ENCODE peak calls at places on chromosomes 13 and 19, in four cellular contexts. L is hepatocyte, P is uterus, V is colonic mucosa. N is an unnamed sample.

GRCh38 chr13:51541809-51542258 is 42.4 kb upstream of the WDFY2 start:
- DNase-seq in L (no peak), P (peak), V (peak), N (no peak)

GRCh38 chr13:30832845-30833332 is 73.2 kb upstream of the MEDAG start:
- DNase-seq in P (peak), V (peak), L (peak), N (no peak)

GRCh38 chr13:101308247-101309013 is 107.9 kb downstream of the NALCN start:
- DNase-seq in P (no peak), V (no peak), L (no peak), N (no peak)

GRCh38 chr19:21483589-21484170 is 21.7 kb upstream of the ZNF429 start:
- DNase-seq in L (no peak), V (peak), P (peak), N (peak)

GRCh38 chr13:86960876-86961275 is 710.3 kb upstream of the SLITRK5 start:
- DNase-seq in P (no peak), V (no peak), L (no peak), N (no peak)

GRCh38 chr13:24035411-24035810 is 125.1 kb upstream of the SPATA13 start:
- DNase-seq in L (no peak), V (no peak), P (no peak), N (no peak)

GRCh38 chr19:16571283-16571682 is 932 bp downstream of the SLC35E1 start:
- DNase-seq in L (no peak), V (no peak), P (no peak), N (no peak)

GRCh38 chr13:47146136-47146535 is 249.3 kb upstream of the HTR2A start:
- DNase-seq in P (no peak), L (no peak), V (no peak), N (peak)

GRCh38 chr13:34148359-34148758 is 330.4 kb downstream of the RFC3 start:
- DNase-seq in V (no peak), L (no peak), P (no peak), N (no peak)

GRCh38 chr13:33940898-33941297 is 122.9 kb downstream of the RFC3 start:
- DNase-seq in L (no peak), P (no peak), V (no peak), N (no peak)

GRCh38 chr19:43463381-43464088 is 1.9 kb downstream of the LYPD3 start:
- DNase-seq in L (peak), P (peak), V (peak), N (peak)

GRCh38 chr13:33797622-33798021 is 20.3 kb upstream of the RFC3 start:
- DNase-seq in V (no peak), L (no peak), P (no peak), N (no peak)

GRCh38 chr13:100836696-100837095 is 162.1 kb upstream of the TMTC4 start:
- DNase-seq in P (no peak), L (no peak), V (no peak), N (no peak)

GRCh38 chr19:11494634-11495285 is 10.9 kb downstream of the ZNF653 start:
- DNase-seq in V (no peak), P (no peak), L (no peak), N (no peak)

DNA sequence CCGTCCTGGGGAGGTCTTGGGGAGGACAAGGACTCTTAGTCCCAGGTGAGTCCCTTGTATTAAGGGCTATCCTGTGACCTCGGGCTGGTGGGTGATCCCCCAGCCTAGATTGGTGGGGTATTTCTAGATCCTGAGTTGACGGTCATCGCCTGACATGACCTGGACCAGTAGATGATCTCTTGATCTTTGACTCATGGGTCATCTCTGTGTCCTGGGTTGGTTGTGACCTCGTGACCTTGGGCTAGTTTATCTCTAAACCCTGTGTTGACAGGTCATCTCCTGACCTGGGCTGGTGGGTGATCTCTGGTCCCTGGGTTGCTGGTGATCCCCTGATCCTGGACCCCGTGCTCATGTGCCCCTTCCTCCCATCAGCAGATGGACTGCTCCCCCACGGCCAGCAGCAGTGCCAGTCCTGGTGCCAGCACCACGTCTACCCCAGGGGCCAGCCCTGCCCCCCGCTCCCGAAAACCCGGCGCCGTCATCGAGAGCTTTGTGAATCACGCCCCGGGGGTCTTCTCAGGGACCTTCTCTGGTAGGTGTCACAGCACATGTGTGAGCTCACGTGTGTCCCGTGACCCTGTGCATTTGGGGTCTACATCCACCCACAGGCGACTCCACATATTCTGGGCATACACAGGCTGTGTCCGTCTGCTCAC is 6.3 kb downstream of the MIDN start:
- DNase-seq in V (no peak), L (no peak), P (no peak), N (no peak)
- H3K4me3 ChIP-seq in V (peak), L (no peak), P (no peak), N (no peak)

GRCh38 chr13:32267836-32268439 is 47.2 kb downstream of the ZAR1L start:
- DNase-seq in P (no peak), V (peak), L (peak), N (no peak)
- TF ChIP-seq CTCF in P (peak), V (peak), L (peak), N (peak)

GRCh38 chr19:19630062-19630414 is 2.0 kb upstream of the LPAR2 start:
- DNase-seq in P (no peak), V (no peak), L (no peak), N (no peak)
- H3K4me3 ChIP-seq in P (no peak), V (no peak), L (no peak), N (no peak)

DNA sequence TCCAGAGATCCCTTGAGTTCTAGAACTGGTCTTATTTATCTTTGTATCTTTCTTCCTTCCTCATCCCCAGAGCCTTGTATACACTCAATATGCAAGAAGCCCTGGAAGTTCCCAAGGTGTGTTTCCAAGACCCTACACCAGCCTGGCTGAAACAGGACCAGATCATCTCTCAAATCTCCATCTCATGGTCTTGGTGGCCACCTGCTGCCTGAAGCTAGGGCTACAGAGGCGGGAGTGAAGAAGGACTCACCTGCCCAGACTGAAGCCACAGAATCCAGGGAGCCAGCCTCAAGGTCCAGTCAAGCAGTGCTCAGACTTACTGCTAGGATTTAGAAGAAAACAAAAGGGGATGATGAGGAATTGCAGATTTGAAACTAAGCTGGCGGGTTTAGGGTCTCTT is 6.1 kb upstream of the CYSLTR2 start:
- DNase-seq in V (no peak), L (no peak), P (no peak), N (no peak)
- TF ChIP-seq CTCF in V (peak), L (no peak), P (no peak), N (no peak)

DNA sequence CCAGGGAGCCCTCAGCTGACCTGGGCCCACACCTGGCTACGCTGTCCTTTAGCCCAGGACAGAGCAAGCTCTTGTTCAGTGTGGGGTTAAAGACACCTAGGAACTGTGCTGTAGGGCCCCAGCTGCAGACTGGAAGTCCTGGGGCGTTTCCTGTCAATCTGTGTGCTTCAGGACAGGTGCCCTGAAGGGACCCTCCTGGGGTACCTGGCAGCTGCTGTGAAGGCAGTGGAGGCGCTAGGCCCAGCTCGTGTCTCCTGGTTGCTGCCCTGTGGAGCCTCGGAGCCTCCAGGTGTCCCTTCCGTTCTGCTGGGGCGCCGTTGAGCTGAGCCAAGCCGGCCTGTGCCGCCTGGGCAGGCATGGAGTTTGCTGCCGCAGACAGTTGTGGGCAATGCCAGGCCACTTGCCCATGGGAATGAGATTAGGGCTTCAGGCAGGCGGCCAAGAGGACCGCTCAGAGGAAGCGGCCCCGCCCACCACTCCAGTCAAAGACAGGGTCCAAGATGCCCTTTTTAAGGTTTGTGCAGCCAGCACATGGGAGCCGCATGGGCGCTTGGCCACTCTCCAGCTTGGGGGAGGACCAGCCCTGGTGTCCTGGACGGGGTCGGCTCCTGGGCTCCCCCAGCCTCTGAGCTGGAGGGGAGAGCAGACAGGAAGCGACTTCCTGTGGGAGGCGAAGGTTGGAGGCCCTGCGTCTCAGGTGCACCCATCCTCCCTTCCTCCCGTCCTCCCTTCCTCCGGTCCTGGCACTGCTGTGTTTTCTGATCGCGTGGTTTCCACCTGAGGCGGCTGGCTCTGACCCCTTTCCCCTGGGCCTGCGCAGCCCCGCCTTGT is 4.0 kb downstream of the PTBP1 start:
- DNase-seq in L (no peak), V (peak), P (peak), N (peak)
- H3K4me3 ChIP-seq in L (no peak), V (peak), P (peak), N (peak)

N was measured in HFF-Myc.